ENCODE peak calls at places on chromosomes 7 and 10, in seven cellular contexts. L, W, S, R, N, E and Y are unnamed samples.

GRCh38 chr10:128092454-128092853 is 33.8 kb downstream of the MKI67 start:
- DNase-seq in L (no peak), W (no peak), S (no peak), R (no peak), N (no peak), E (no peak), Y (no peak)

GRCh38 chr10:119919271-119919670 is 26.7 kb downstream of the SEC23IP start:
- DNase-seq in L (no peak), W (no peak), S (no peak), R (no peak), N (no peak), E (no peak), Y (no peak)

GRCh38 chr10:124998624-124999291 is 56.8 kb downstream of the ZRANB1 start:
- DNase-seq in L (no peak), W (no peak), S (no peak), R (peak; percentile 57), N (no peak), E (peak; percentile 16), Y (peak; percentile 53)

GRCh38 chr7:35249537-35249907 is 4.4 kb downstream of the TBX20 start:
- DNase-seq in L (no peak), W (no peak), S (no peak), R (peak; percentile 69), N (no peak), E (no peak), Y (no peak)

GRCh38 chr10:15863733-15864132 is 3.4 kb upstream of the MINDY3 start:
- DNase-seq in L (no peak), W (no peak), S (no peak), R (no peak), N (no peak), E (no peak), Y (no peak)

GRCh38 chr10:14327535-14327934 is 3.2 kb downstream of the FRMD4A start:
- DNase-seq in L (no peak), W (no peak), S (no peak), R (no peak), N (no peak), E (no peak), Y (no peak)

GRCh38 chr7:75842836-75843446 is 29.3 kb upstream of the CCL24 start:
- DNase-seq in L (peak; percentile 67), W (peak; percentile 42), S (peak; percentile 50), R (no peak), N (no peak), E (peak; percentile 44), Y (no peak)

GRCh38 chr7:10802526-10802925 is 171.1 kb upstream of the PHF14 start:
- DNase-seq in L (no peak), W (no peak), S (no peak), R (no peak), N (no peak), E (no peak), Y (no peak)

GRCh38 chr10:9786576-9786975 is 1231.1 kb upstream of the CELF2 start:
- DNase-seq in L (no peak), W (no peak), S (no peak), R (no peak), N (no peak), E (no peak), Y (no peak)

GRCh38 chr7:155709453-155709852 is 65.0 kb downstream of the RBM33 start:
- DNase-seq in L (no peak), W (no peak), S (no peak), R (no peak), N (no peak), E (no peak), Y (no peak)

GRCh38 chr7:18667466-18667865 is 171.9 kb downstream of the HDAC9 start:
- DNase-seq in L (no peak), W (peak; percentile 7), S (no peak), R (no peak), N (no peak), E (no peak), Y (no peak)

GRCh38 chr7:140517546-140518369 is 38.5 kb upstream of the MKRN1 start:
- DNase-seq in L (peak; percentile 86), W (peak; percentile 54), S (peak; percentile 26), R (peak; percentile 94), N (peak; percentile 94), E (peak; percentile 88), Y (peak; percentile 87)

GRCh38 chr10:127877116-127877515 is 15.6 kb downstream of the CLRN3 start:
- DNase-seq in L (no peak), W (no peak), S (no peak), R (no peak), N (no peak), E (no peak), Y (no peak)

GRCh38 chr10:47262606-47263295 is 37.2 kb upstream of the GDF10 start:
- DNase-seq in L (no peak), W (peak; percentile 31), S (no peak), R (no peak), N (no peak), E (no peak), Y (no peak)

GRCh38 chr10:114822771-114823463 is 1.3 kb downstream of the FHIP2A start:
- DNase-seq in L (no peak), W (no peak), S (no peak), R (no peak), N (no peak), E (no peak), Y (no peak)

GRCh38 chr10:22420787-22421517 is 75.7 kb downstream of the SPAG6 start:
- DNase-seq in L (no peak), W (no peak), S (no peak), R (no peak), N (no peak), E (no peak), Y (no peak)

GRCh38 chr10:49298666-49298989 is 342 bp upstream of the C10orf71 start:
- DNase-seq in L (no peak), W (no peak), S (no peak), R (peak; percentile 77), N (peak; percentile 36), E (peak; percentile 56), Y (no peak)

GRCh38 chr7:57425969-57426628 is 23.9 kb upstream of the ZNF716 start:
- DNase-seq in L (no peak), W (no peak), S (no peak), R (no peak), N (no peak), E (no peak), Y (no peak)
- TF ChIP-seq CTCF in L (no peak), W (no peak), S (peak; percentile 49), R (peak; percentile 53), N (no peak), E (peak; percentile 23), Y (peak; percentile 23)

GRCh38 chr10:44046605-44047004 is 338.3 kb downstream of the CXCL12 start:
- DNase-seq in L (peak; percentile 49), W (no peak), S (no peak), R (no peak), N (peak; percentile 42), E (no peak), Y (no peak)
- TF ChIP-seq CTCF in L (no peak), W (no peak), S (no peak), R (peak; percentile 18), N (peak; percentile 13), E (peak; percentile 25), Y (peak; percentile 21)

DNA sequence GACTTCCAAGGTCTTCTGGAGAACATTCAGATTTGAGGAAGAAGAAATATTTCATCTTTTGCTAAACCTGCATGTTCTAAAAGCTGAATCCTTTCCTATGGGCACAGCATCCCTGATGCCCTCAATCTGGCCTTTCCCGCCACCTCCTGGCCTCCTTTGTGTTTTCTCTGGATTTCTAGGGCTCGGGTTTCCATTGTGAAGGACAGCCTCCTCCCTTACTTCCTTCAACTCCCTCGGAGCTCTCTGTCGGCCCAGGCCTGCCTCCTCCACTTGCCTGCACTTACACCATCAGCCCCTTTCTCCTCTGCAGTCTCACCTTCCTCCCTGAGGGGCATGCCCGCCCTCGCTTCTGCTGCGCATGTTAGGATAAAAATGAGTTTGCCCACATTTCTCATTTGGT is 75.4 kb downstream of the WIPF3 start:
- DNase-seq in L (no peak), W (no peak), S (no peak), R (no peak), N (peak; percentile 76), E (no peak), Y (no peak)
- TF ChIP-seq CTCF in L (no peak), W (no peak), S (no peak), R (no peak), N (peak; percentile 36), E (no peak), Y (no peak)

GRCh38 chr7:150663802-150664494 is 21.6 kb upstream of the GIMAP2 start:
- DNase-seq in L (no peak), W (no peak), S (peak; percentile 70), R (no peak), N (no peak), E (no peak), Y (no peak)

GRCh38 chr7:150665882-150666281 is 19.6 kb upstream of the GIMAP2 start:
- DNase-seq in L (no peak), W (no peak), S (no peak), R (no peak), N (no peak), E (no peak), Y (no peak)

GRCh38 chr7:150657526-150657925 is 25.3 kb upstream of the GIMAP6 start:
- DNase-seq in L (no peak), W (no peak), S (no peak), R (no peak), N (no peak), E (no peak), Y (no peak)

GRCh38 chr7:150665075-150665794 is 20.3 kb upstream of the GIMAP2 start:
- DNase-seq in L (no peak), W (no peak), S (no peak), R (no peak), N (no peak), E (no peak), Y (no peak)

DNA sequence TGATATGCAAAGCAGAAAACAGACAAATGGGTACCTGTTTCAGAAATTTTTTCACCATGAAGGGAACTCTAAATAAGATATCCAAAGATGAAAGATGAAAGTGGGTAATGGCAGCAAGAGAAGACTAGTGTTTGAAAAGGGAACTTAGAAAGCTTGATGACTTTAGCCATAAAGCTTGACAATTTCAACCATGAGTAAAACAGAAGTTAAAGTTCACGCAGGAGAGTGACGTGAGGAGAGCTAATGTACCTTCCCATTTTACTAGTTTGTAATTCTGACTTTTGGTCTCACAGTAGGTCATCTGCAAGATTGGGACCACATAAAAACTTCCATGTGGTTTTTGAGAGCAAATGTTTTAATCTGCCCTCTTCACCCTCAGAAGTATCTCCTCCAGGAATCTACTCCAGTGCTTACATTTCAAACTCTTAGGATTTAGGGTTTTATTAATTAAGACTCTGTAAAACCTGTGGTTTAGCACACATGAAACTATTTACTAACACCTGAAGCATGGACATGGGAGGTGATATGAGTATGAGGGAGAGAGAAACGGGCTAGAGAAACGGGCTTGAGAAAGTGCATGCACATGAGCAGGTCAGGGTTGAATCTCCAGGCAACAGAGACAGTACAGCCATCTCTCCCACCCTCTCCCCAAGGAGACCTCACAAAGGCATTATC is 24.4 kb upstream of the GIMAP2 start:
- DNase-seq in L (no peak), W (no peak), S (no peak), R (no peak), N (no peak), E (no peak), Y (no peak)
- TF ChIP-seq CTCF in L (no peak), W (no peak), S (no peak), R (no peak), N (no peak), E (no peak), Y (no peak)